ENCODE peak calls at places on chromosomes 16 and 17, in six cellular contexts. P is AG10803, S is GM12892, T is cerebellar nuclear complex, K is transverse colon, E is left cardiac atrium. G is an unnamed sample.

GRCh38 chr17:6450926-6451717 is 6.9 kb downstream of the PIMREG start:
- DNase-seq in P (no peak), S (no peak), T (no peak), K (no peak), E (no peak), G (no peak)

GRCh38 chr17:81092518-81093095 is 57.7 kb downstream of the BAIAP2 start:
- DNase-seq in P (no peak), S (no peak), T (no peak), K (no peak), E (no peak), G (no peak)

GRCh38 chr17:57256708-57257112 is 387 bp downstream of the MSI2 start:
- DNase-seq in P (no peak), S (no peak), T (no peak), K (peak; percentile 34), E (no peak), G (no peak)

GRCh38 chr17:3827124-3827773 is 18.8 kb downstream of the NCBP3 start:
- DNase-seq in P (peak; percentile 67), S (no peak), T (no peak), K (peak; percentile 64), E (no peak), G (no peak)

GRCh38 chr16:88430524-88431446 is 22.3 kb upstream of the ZFPM1 start:
- DNase-seq in P (no peak), S (peak; percentile 85), T (no peak), K (peak; percentile 39), E (peak; percentile 62), G (no peak)

GRCh38 chr17:3005696-3006095 is 57.7 kb downstream of the OR1D5 start:
- DNase-seq in P (no peak), S (no peak), T (no peak), K (no peak), E (no peak), G (no peak)

GRCh38 chr17:2799653-2800052 is 3.4 kb downstream of the RAP1GAP2 start:
- DNase-seq in P (no peak), S (no peak), T (no peak), K (no peak), E (peak; percentile 35), G (no peak)

GRCh38 chr17:82424001-82424862 is 5.8 kb upstream of the OGFOD3 start:
- DNase-seq in P (peak; percentile 54), S (no peak), T (no peak), K (peak; percentile 55), E (no peak), G (no peak)

GRCh38 chr16:2799852-2800226 is 1.6 kb downstream of the PRSS41 start:
- DNase-seq in P (peak; percentile 35), S (no peak), T (no peak), K (peak; percentile 83), E (no peak), G (no peak)

GRCh38 chr17:82200135-82200534 is 12.5 kb downstream of the CCDC57 start:
- DNase-seq in P (no peak), S (no peak), T (no peak), K (no peak), E (no peak), G (no peak)

GRCh38 chr17:33451221-33451620 is 158.1 kb upstream of the ASIC2 start:
- DNase-seq in P (no peak), S (no peak), T (no peak), K (no peak), E (no peak), G (no peak)

GRCh38 chr17:10062757-10063385 is 135.5 kb downstream of the GAS7 start:
- DNase-seq in P (no peak), S (no peak), T (no peak), K (no peak), E (no peak), G (no peak)

GRCh38 chr16:592518-593306 is 2.8 kb downstream of the RAB40C start:
- DNase-seq in P (peak; percentile 43), S (no peak), T (no peak), K (peak; percentile 56), E (peak; percentile 61), G (no peak)

GRCh38 chr17:47192549-47192948 is 3.5 kb upstream of the CDC27 start:
- DNase-seq in P (peak; percentile 72), S (no peak), T (no peak), K (no peak), E (no peak), G (peak; percentile 83)

GRCh38 chr17:61235821-61236197 is 163.8 kb upstream of the TBX2 start:
- DNase-seq in P (peak; percentile 47), S (no peak), T (no peak), K (no peak), E (no peak), G (no peak)

GRCh38 chr16:89407282-89407924 is 83.0 kb downstream of the ANKRD11 start:
- DNase-seq in P (no peak), S (no peak), T (no peak), K (no peak), E (no peak), G (no peak)

GRCh38 chr16:73065617-73066313 is 17.8 kb upstream of the ZFHX3 start:
- DNase-seq in P (no peak), S (no peak), T (no peak), K (peak; percentile 39), E (peak; percentile 63), G (no peak)

GRCh38 chr17:43341705-43342600 is 56.8 kb upstream of the ARL4D start:
- DNase-seq in P (peak; percentile 53), S (no peak), T (no peak), K (no peak), E (no peak), G (no peak)

GRCh38 chr17:1110844-1111598 is 68.8 kb downstream of the ABR start:
- DNase-seq in P (peak; percentile 67), S (no peak), T (no peak), K (peak; percentile 79), E (peak; percentile 83), G (no peak)

GRCh38 chr17:59333845-59334244 is 2.4 kb downstream of the YPEL2 start:
- DNase-seq in P (no peak), S (no peak), T (no peak), K (no peak), E (no peak), G (no peak)

GRCh38 chr16:85354623-85355514 is 242.6 kb upstream of the CIBAR2 start:
- DNase-seq in P (peak; percentile 96), S (no peak), T (no peak), K (no peak), E (no peak), G (no peak)

GRCh38 chr16:89200124-89200849 is at the start of gene SLC22A31:
- DNase-seq in P (no peak), S (peak; percentile 26), T (no peak), K (no peak), E (no peak), G (no peak)

GRCh38 chr16:13994239-13995106 is 74.5 kb downstream of the ERCC4 start:
- DNase-seq in P (no peak), S (no peak), T (no peak), K (no peak), E (peak; percentile 34), G (no peak)

GRCh38 chr17:13977837-13978236 is 91.5 kb upstream of the COX10 start:
- DNase-seq in P (no peak), S (no peak), T (no peak), K (no peak), E (no peak), G (no peak)

GRCh38 chr17:14871921-14872320 is 393.2 kb downstream of the PMP22 start:
- DNase-seq in P (peak; percentile 39), S (no peak), T (no peak), K (no peak), E (no peak), G (no peak)

GRCh38 chr17:63988741-63989621 is 9.2 kb upstream of the PRR29 start:
- DNase-seq in P (peak; percentile 18), S (no peak), T (no peak), K (no peak), E (no peak), G (no peak)

GRCh38 chr16:12449795-12450194 is 353.9 kb downstream of the CPPED1 start:
- DNase-seq in P (no peak), S (no peak), T (no peak), K (no peak), E (no peak), G (no peak)

GRCh38 chr17:55540414-55541091 is 29.3 kb upstream of the SMIM36 start:
- DNase-seq in P (peak; percentile 29), S (no peak), T (no peak), K (no peak), E (no peak), G (no peak)

GRCh38 chr16:16178455-16179162 is 44.7 kb downstream of the ABCC6 start:
- DNase-seq in P (no peak), S (no peak), T (no peak), K (no peak), E (no peak), G (no peak)

GRCh38 chr17:11598274-11599221 is at the start of gene DNAH9:
- DNase-seq in P (peak; percentile 20), S (no peak), T (no peak), K (peak; percentile 96), E (peak; percentile 99), G (no peak)

GRCh38 chr17:15261818-15262290 is 3.3 kb downstream of the PMP22 start:
- DNase-seq in P (peak; percentile 44), S (no peak), T (no peak), K (peak; percentile 20), E (peak; percentile 49), G (no peak)

GRCh38 chr17:79082311-79083190 is 7.9 kb downstream of the ENGASE start:
- DNase-seq in P (peak; percentile 20), S (peak; percentile 71), T (no peak), K (peak; percentile 55), E (peak; percentile 52), G (no peak)

GRCh38 chr17:83124871-83125514 is 45.6 kb downstream of the METRNL start:
- DNase-seq in P (no peak), S (no peak), T (no peak), K (no peak), E (no peak), G (no peak)

GRCh38 chr17:40956401-40957254 is 10.1 kb downstream of the KRT39 start:
- DNase-seq in P (peak; percentile 96), S (no peak), T (no peak), K (no peak), E (no peak), G (no peak)

GRCh38 chr17:77228224-77229215 is 87.8 kb downstream of the SEC14L1 start:
- DNase-seq in P (no peak), S (no peak), T (no peak), K (no peak), E (no peak), G (no peak)

G was measured in GM12878.